ENCODE peak calls at places on chromosomes 13 and 19, in four cellular contexts. P is body of pancreas, E is right cardiac atrium, J is kidney. B is an unnamed sample.

GRCh38 chr13:28541966-28542365 is 47.0 kb upstream of the FLT1 start:
- DNase-seq in P (no peak), E (no peak), J (no peak), B (no peak)

GRCh38 chr19:11418166-11418517 is 972 bp downstream of the RGL3 start:
- DNase-seq in P (no peak), E (no peak), J (no peak), B (no peak)

GRCh38 chr13:44815507-44816074 is 173.7 kb downstream of the NUFIP1 start:
- DNase-seq in P (peak), E (no peak), J (no peak), B (no peak)

GRCh38 chr19:28864577-28865042 is 348.3 kb downstream of the UQCRFS1 start:
- DNase-seq in P (peak), E (peak), J (no peak), B (no peak)

GRCh38 chr13:26628706-26629105 is 71.2 kb downstream of the WASF3 start:
- DNase-seq in P (no peak), E (no peak), J (peak), B (no peak)

GRCh38 chr19:3783660-3784584 is 2.3 kb downstream of the MATK start:
- DNase-seq in P (no peak), E (peak), J (peak), B (no peak)

GRCh38 chr19:3015126-3016057 is 13.7 kb downstream of the TLE2 start:
- DNase-seq in P (no peak), E (no peak), J (no peak), B (no peak)

GRCh38 chr13:111503376-111503775 is 182.9 kb downstream of the TEX29 start:
- DNase-seq in P (no peak), E (no peak), J (peak), B (no peak)

GRCh38 chr13:45194081-45194939 is 6.5 kb downstream of the KCTD4 start:
- DNase-seq in P (peak), E (peak), J (no peak), B (peak)

GRCh38 chr19:15248648-15249559 is 16.7 kb upstream of the EPHX3 start:
- DNase-seq in P (peak), E (peak), J (peak), B (no peak)

GRCh38 chr13:98930014-98930625 is 47.7 kb downstream of the DOCK9 start:
- DNase-seq in P (no peak), E (no peak), J (no peak), B (no peak)

GRCh38 chr13:85544756-85545155 is 254.5 kb downstream of the SLITRK6 start:
- DNase-seq in P (no peak), E (no peak), J (no peak), B (no peak)

GRCh38 chr19:48914181-48914580 is 14.1 kb downstream of the NUCB1 start:
- DNase-seq in P (no peak), E (no peak), J (no peak), B (no peak)

GRCh38 chr19:28435551-28436261 is 777.2 kb downstream of the UQCRFS1 start:
- DNase-seq in P (no peak), E (no peak), J (no peak), B (no peak)

GRCh38 chr13:28489975-28490550 is 4.9 kb downstream of the FLT1 start:
- DNase-seq in P (no peak), E (no peak), J (no peak), B (no peak)

GRCh38 chr13:77952737-77953136 is 34.1 kb upstream of the EDNRB start:
- DNase-seq in P (no peak), E (no peak), J (no peak), B (no peak)

GRCh38 chr13:93309886-93310520 is 83.4 kb downstream of the GPC6 start:
- DNase-seq in P (no peak), E (no peak), J (no peak), B (no peak)

GRCh38 chr19:47225746-47226425 is 5.1 kb downstream of the BBC3 start:
- DNase-seq in P (peak), E (peak), J (peak), B (peak)

GRCh38 chr19:23075031-23075733 is 41.6 kb upstream of the ZNF730 start:
- DNase-seq in P (peak), E (peak), J (peak), B (no peak)

GRCh38 chr13:55577847-55578210 is 1562.9 kb upstream of the PRR20A start:
- DNase-seq in P (no peak), E (no peak), J (no peak), B (no peak)

GRCh38 chr13:31987071-31987470 is 44.5 kb upstream of the FRY start:
- DNase-seq in P (no peak), E (no peak), J (no peak), B (no peak)

GRCh38 chr13:31310781-31311180 is 111.0 kb downstream of the B3GLCT start:
- DNase-seq in P (peak), E (peak), J (no peak), B (no peak)

GRCh38 chr13:39692650-39693438 is 37.4 kb downstream of the COG6 start:
- DNase-seq in P (no peak), E (no peak), J (no peak), B (no peak)

GRCh38 chr19:18418034-18418724 is 1.0 kb upstream of the SSBP4 start:
- DNase-seq in P (peak), E (peak), J (peak), B (no peak)

GRCh38 chr13:45492538-45492937 is 27.8 kb downstream of the COG3 start:
- DNase-seq in P (no peak), E (no peak), J (no peak), B (no peak)

GRCh38 chr19:30666301-30666803 is 294.2 kb downstream of the ZNF536 start:
- DNase-seq in P (peak), E (peak), J (no peak), B (peak)

GRCh38 chr13:59391696-59392095 is 772.0 kb downstream of the DIAPH3 start:
- DNase-seq in P (peak), E (no peak), J (no peak), B (no peak)

GRCh38 chr13:57946361-57946760 is 314.8 kb downstream of the PCDH17 start:
- DNase-seq in P (no peak), E (no peak), J (no peak), B (no peak)

GRCh38 chr13:95154441-95154886 is 146.8 kb downstream of the ABCC4 start:
- DNase-seq in P (no peak), E (no peak), J (no peak), B (no peak)

GRCh38 chr13:19644947-19645439 is 11.5 kb downstream of the MPHOSPH8 start:
- DNase-seq in P (no peak), E (no peak), J (no peak), B (no peak)

GRCh38 chr19:57317503-57317902 is 2.8 kb upstream of the ZNF543 start:
- DNase-seq in P (no peak), E (peak), J (no peak), B (no peak)

GRCh38 chr13:37642201-37642600 is 43.6 kb upstream of the POSTN start:
- DNase-seq in P (no peak), E (no peak), J (no peak), B (no peak)
- H3K27ac ChIP-seq in P (no peak), E (no peak), J (no peak), B (no peak)

DNA sequence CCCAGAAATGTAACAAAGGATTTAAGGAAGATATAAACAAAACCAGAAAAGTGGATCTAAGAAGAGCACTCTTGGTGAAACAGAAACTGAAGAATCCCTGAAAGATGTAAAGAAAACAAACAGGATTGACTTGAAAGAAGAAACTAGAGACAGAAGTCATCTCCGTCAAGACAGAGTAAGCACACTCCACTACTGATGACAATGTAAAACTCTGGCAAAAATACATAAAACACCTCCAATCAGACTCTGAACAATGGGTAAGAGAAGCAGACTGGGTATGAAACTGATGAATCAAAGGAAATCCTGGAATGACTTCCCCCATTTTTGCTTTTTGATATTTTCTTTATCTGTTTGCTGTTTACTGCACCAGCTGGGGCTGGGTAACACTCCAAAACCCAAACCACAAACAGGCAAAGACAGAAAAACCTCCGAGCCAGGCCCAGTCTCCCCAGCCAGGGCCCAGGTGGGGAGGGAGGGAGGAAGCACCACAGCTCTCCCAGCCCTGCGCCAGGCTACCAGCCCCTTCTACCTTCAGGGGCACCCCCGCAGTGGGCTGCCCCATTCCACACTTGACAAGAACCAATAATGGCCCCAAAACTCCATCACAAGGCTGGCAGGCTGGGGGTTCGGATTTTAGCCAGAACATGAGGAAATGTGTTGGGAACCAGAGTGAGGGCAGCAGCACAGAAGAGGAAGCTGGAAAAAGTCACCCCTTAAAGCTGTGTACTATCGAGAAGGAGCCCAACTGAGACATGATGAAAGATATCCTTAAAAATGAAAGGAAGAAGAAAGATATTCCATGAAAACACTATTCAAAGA is 13.3 kb downstream of the TUBGCP3 start:
- DNase-seq in P (no peak), E (peak), J (no peak), B (no peak)
- H3K27ac ChIP-seq in P (peak), E (no peak), J (no peak), B (no peak)

GRCh38 chr19:38337360-38337653 is 1.7 kb downstream of the CATSPERG start:
- DNase-seq in P (no peak), E (no peak), J (no peak), B (no peak)
- H3K27ac ChIP-seq in P (peak), E (no peak), J (peak), B (peak)

GRCh38 chr19:55165952-55166529 is 372 bp downstream of the DNAAF3 start:
- DNase-seq in P (peak), E (peak), J (peak), B (peak)
- H3K27ac ChIP-seq in P (peak), E (no peak), J (no peak), B (no peak)

GRCh38 chr13:29865934-29866333 is 15.5 kb upstream of the UBL3 start:
- DNase-seq in P (no peak), E (no peak), J (no peak), B (no peak)

GRCh38 chr13:29858231-29858630 is 7.8 kb upstream of the UBL3 start:
- DNase-seq in P (no peak), E (no peak), J (no peak), B (no peak)

GRCh38 chr13:29859971-29860370 is 9.6 kb upstream of the UBL3 start:
- DNase-seq in P (no peak), E (no peak), J (no peak), B (no peak)

GRCh38 chr13:29858667-29859066 is 8.2 kb upstream of the UBL3 start:
- DNase-seq in P (no peak), E (no peak), J (no peak), B (no peak)

GRCh38 chr13:29861694-29862110 is 11.3 kb upstream of the UBL3 start:
- DNase-seq in P (no peak), E (no peak), J (no peak), B (no peak)
- H3K27ac ChIP-seq in P (no peak), E (no peak), J (no peak), B (no peak)

GRCh38 chr19:14167013-14167593 is 30.7 kb upstream of the ASF1B start:
- DNase-seq in P (no peak), E (no peak), J (no peak), B (no peak)

GRCh38 chr19:14167594-14168138 is 31.3 kb upstream of the ASF1B start:
- DNase-seq in P (no peak), E (no peak), J (no peak), B (no peak)

GRCh38 chr19:14166448-14166847 is 30.1 kb upstream of the ASF1B start:
- DNase-seq in P (no peak), E (no peak), J (no peak), B (no peak)

GRCh38 chr19:14164724-14165493 is 28.5 kb upstream of the ASF1B start:
- DNase-seq in P (no peak), E (no peak), J (no peak), B (no peak)

DNA sequence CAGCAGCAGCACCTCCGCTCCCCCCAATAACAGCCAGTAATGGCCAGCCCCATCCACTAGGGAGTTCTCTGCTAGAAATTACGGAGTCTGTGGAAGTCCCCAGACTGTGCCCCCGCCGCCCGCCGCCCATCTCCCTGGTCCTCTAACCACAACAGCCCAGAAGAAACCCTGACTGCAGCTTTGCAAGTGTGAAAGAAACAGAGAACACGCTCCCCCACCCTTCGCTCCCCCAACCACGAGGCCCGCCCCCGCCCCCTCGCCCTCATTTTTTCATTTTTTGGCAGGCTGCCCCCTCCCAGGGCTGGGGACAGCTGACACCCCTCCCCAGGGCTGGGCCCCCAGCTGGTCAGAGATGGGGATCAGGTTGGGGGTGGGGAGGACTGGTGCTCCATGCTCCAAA is 29.6 kb upstream of the ASF1B start:
- DNase-seq in P (no peak), E (no peak), J (no peak), B (no peak)
- H3K27ac ChIP-seq in P (no peak), E (no peak), J (no peak), B (no peak)

GRCh38 chr19:35178701-35179100 is 24.2 kb downstream of the FXYD5 start:
- DNase-seq in P (no peak), E (no peak), J (no peak), B (no peak)

GRCh38 chr19:35177377-35178274 is 23.1 kb downstream of the FXYD5 start:
- DNase-seq in P (no peak), E (no peak), J (no peak), B (no peak)

GRCh38 chr19:35176183-35176570 is 21.6 kb downstream of the FXYD5 start:
- DNase-seq in P (no peak), E (no peak), J (no peak), B (no peak)

GRCh38 chr19:35181387-35181786 is 26.9 kb downstream of the FXYD5 start:
- DNase-seq in P (no peak), E (no peak), J (no peak), B (no peak)

DNA sequence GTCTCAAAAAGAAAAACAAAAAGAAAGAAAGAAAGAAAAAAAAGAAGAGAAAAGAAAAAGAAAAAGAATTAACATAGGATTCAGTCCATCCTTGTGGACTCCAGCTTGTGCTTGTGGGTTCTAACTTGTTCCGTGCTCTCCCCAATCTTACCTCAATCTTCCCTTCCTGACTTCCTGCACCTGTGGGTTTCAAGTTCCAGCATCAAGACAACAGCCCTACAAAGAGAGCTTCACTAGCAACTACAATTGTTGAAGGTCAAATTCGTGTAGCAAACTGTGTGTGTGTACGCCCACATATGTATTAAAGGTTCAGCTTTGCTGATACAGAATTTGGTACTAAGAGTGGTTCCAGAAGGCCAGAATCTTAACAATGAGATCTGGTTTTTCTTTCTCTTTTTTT is 25.3 kb downstream of the FXYD5 start:
- DNase-seq in P (no peak), E (no peak), J (no peak), B (no peak)
- H3K27ac ChIP-seq in P (no peak), E (no peak), J (no peak), B (no peak)

DNA sequence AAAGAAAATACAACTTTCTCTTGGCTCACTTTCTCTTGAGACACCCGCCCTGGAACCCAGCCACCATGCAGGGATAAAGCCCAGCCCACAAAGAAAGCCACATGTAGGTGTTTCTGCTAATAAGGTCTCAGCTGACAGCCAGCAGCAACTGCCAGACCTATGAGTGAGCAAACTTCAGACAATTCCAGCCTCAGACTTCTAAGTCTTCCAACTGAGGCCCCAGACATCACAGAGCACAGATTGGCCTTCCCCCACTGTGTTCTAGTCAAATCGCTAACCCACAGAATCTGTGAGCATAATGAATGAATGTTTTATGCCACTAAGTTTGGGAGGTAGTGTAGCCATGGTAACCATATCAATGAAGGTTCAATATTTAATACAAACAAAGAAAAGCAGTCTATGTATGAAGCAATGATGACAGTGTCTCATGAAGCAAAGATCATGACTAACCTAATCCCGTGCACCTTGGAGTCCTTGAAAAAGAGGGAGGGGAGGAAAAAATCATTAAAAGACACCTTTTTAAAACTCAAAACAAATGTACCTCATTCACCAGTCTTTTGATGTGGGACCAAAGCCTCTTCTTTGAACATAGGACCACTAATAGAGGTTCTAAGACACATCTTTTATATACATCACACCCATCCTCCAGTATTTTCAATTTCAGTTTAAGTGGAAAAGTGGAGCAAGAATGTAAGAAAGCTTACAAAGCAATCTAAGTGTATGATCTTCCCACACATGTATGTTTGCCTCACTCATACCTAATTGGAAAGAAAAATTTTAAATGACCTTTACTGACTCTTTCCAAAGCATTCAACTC is 6.2 kb downstream of the MRPS31 start:
- DNase-seq in P (peak), E (no peak), J (no peak), B (no peak)
- H3K27ac ChIP-seq in P (peak), E (no peak), J (no peak), B (no peak)